ENCODE peak calls at places on chromosomes 2 and 18, in five cellular contexts. L is neural progenitor cell, K is HepG2, M is endodermal cell, D is MM.1S. C is an unnamed sample.

GRCh38 chr2:96882230-96882629 is 12.3 kb upstream of the SEMA4C start:
- DNase-seq in L (no peak), M (peak; percentile 82), D (no peak), K (no peak), C (no peak)

GRCh38 chr2:158725496-158725895 is 69.6 kb upstream of the DAPL1 start:
- DNase-seq in L (no peak), K (no peak), D (no peak), M (peak; percentile 41), C (no peak)

GRCh38 chr2:206296128-206296527 is 21.7 kb downstream of the ZDBF2 start:
- DNase-seq in L (no peak), D (no peak), M (no peak), K (no peak), C (no peak)

GRCh38 chr2:237581751-237582746 is 8.5 kb downstream of the RAB17 start:
- DNase-seq in D (peak; percentile 68), M (peak; percentile 63), K (peak; percentile 82), L (peak; percentile 65), C (no peak)

GRCh38 chr2:200336980-200337615 is 30.6 kb downstream of the SPATS2L start:
- DNase-seq in D (no peak), K (no peak), L (no peak), M (no peak), C (no peak)

GRCh38 chr2:31384351-31384750 is 30.2 kb downstream of the XDH start:
- DNase-seq in K (no peak), D (no peak), L (no peak), M (no peak), C (no peak)

GRCh38 chr2:164896634-164897033 is 55.0 kb upstream of the COBLL1 start:
- DNase-seq in D (peak; percentile 67), L (no peak), K (peak; percentile 63), M (no peak), C (no peak)

GRCh38 chr2:20669609-20670314 is 2.8 kb downstream of the GDF7 start:
- DNase-seq in M (peak; percentile 68), D (no peak), L (peak; percentile 41), K (no peak), C (no peak)

GRCh38 chr18:77151791-77152517 is 19.4 kb upstream of the MBP start:
- DNase-seq in K (no peak), D (no peak), M (no peak), L (no peak), C (peak; percentile 92)

GRCh38 chr18:33606621-33607020 is 28.6 kb downstream of the ASXL3 start:
- DNase-seq in L (peak; percentile 63), M (no peak), K (no peak), D (no peak), C (peak; percentile 44)

GRCh38 chr18:73768043-73768442 is 379.6 kb downstream of the FBXO15 start:
- DNase-seq in D (no peak), L (no peak), M (no peak), K (no peak), C (no peak)

GRCh38 chr2:208135794-208136369 is 6.3 kb upstream of the CRYGC start:
- DNase-seq in L (no peak), K (peak; percentile 80), D (no peak), M (no peak), C (no peak)

GRCh38 chr2:54475285-54475684 is 19.2 kb downstream of the SPTBN1 start:
- DNase-seq in K (no peak), D (no peak), M (no peak), L (no peak), C (no peak)

GRCh38 chr2:57543211-57543610 is 503.4 kb upstream of the VRK2 start:
- DNase-seq in L (no peak), K (no peak), M (no peak), D (no peak), C (no peak)

GRCh38 chr2:151437630-151438029 is 27.9 kb downstream of the RIF1 start:
- DNase-seq in D (peak; percentile 18), K (no peak), M (no peak), L (peak; percentile 2), C (peak; percentile 76)

GRCh38 chr18:22822024-22822423 is 111.1 kb upstream of the RBBP8 start:
- DNase-seq in L (peak; percentile 58), M (peak; percentile 85), K (no peak), D (no peak), C (no peak)

GRCh38 chr2:11701831-11702301 is 31.9 kb upstream of the NTSR2 start:
- DNase-seq in D (no peak), L (no peak), M (no peak), K (no peak), C (no peak)

GRCh38 chr18:44914028-44914427 is 233.3 kb downstream of the SETBP1 start:
- DNase-seq in L (no peak), D (no peak), K (no peak), M (no peak), C (no peak)

GRCh38 chr2:11658623-11659475 is 11.1 kb downstream of the NTSR2 start:
- DNase-seq in D (no peak), M (no peak), L (no peak), K (no peak), C (no peak)

GRCh38 chr2:12223732-12224131 is 477.3 kb downstream of the LPIN1 start:
- DNase-seq in L (no peak), M (no peak), K (no peak), D (no peak), C (no peak)

GRCh38 chr18:23311346-23312103 is 141.6 kb upstream of the RIOK3 start:
- DNase-seq in L (no peak), D (no peak), M (no peak), K (no peak), C (no peak)

GRCh38 chr2:143875295-143876199 is 644.4 kb downstream of the ZEB2 start:
- DNase-seq in K (no peak), M (no peak), D (no peak), L (no peak), C (no peak)

GRCh38 chr2:43469094-43469493 is 126.7 kb downstream of the THADA start:
- DNase-seq in D (no peak), M (no peak), K (peak; percentile 45), L (no peak), C (no peak)

GRCh38 chr2:240803191-240803590 is 16.8 kb downstream of the KIF1A start:
- DNase-seq in L (no peak), M (no peak), D (no peak), K (no peak), C (no peak)

GRCh38 chr18:52903858-52904257 is 563.9 kb downstream of the DCC start:
- DNase-seq in M (peak; percentile 87), D (peak; percentile 39), L (peak; percentile 73), K (peak; percentile 11), C (peak; percentile 62)

GRCh38 chr2:43193996-43194869 is 32.2 kb downstream of the ZFP36L2 start:
- DNase-seq in M (peak; percentile 68), K (peak; percentile 98), L (no peak), D (no peak), C (no peak)

GRCh38 chr2:181937473-181937872 is 45.9 kb downstream of the ITPRID2 start:
- DNase-seq in M (no peak), D (no peak), L (no peak), K (no peak), C (no peak)

GRCh38 chr2:25707927-25708326 is 34.5 kb upstream of the DTNB start:
- DNase-seq in L (no peak), M (no peak), D (no peak), K (peak; percentile 86), C (no peak)

GRCh38 chr2:172288603-172289002 is 138.8 kb upstream of the ITGA6 start:
- DNase-seq in L (no peak), M (peak; percentile 16), D (no peak), K (no peak), C (no peak)

GRCh38 chr2:230866704-230867561 is 2.2 kb downstream of the ITM2C start:
- DNase-seq in K (no peak), D (peak; percentile 92), L (peak; percentile 27), M (peak; percentile 67), C (peak; percentile 72)

GRCh38 chr2:230868151-230868946 is 3.6 kb downstream of the ITM2C start:
- DNase-seq in M (peak; percentile 88), L (peak; percentile 48), D (no peak), K (no peak), C (no peak)

GRCh38 chr2:230869691-230870543 is 5.2 kb downstream of the ITM2C start:
- DNase-seq in D (peak; percentile 74), L (no peak), M (peak; percentile 56), K (no peak), C (no peak)

GRCh38 chr2:230870544-230871360 is 6.0 kb downstream of the ITM2C start:
- DNase-seq in K (no peak), M (peak; percentile 56), L (peak; percentile 53), D (peak; percentile 71), C (no peak)

DNA sequence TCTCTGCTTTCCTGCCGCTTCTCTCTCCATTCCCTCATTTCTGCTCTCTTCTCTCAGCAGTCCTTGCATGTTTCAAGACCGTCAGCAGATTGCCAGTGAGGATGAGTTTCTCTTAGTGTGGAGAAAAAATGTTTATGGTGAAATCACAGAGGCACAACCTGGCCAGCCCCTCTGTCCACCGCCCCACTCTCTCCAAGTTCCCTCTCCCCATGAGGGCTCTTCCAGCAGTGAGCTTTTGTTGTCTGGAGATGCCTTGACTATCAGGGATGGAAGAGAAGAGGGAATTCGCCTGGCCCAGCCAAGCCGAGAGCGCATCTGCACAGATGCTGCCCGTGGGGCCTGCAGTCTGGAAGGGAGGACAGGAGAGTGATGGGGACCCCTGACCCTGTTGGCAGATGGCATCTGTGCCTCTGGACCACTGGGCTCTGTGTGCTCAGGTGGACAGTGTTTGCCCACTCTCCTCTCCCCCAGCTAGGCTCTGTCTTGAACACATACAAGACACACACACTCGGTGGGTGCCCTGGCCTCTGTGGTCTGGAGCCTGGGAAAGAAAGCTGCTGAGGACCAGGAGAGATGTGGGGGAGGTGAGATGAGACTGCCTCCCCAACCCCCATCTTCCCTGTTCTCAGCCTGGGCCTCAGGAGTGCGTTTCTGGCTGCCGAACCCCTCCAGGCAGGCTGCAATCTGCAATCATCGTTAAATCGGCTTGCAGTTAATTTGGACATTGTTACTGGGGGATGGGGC is 4.4 kb downstream of the ITM2C start:
- DNase-seq in L (peak; percentile 47), K (no peak), M (peak; percentile 72), D (no peak), C (no peak)
- H3K9me3 ChIP-seq in L (no peaks in the 10 kb centered on the region), K (no peaks in the 10 kb centered on the region), M (no peaks in the 10 kb centered on the region), D (no peaks in the 10 kb centered on the region), C (no peaks in the 10 kb centered on the region)

DNA sequence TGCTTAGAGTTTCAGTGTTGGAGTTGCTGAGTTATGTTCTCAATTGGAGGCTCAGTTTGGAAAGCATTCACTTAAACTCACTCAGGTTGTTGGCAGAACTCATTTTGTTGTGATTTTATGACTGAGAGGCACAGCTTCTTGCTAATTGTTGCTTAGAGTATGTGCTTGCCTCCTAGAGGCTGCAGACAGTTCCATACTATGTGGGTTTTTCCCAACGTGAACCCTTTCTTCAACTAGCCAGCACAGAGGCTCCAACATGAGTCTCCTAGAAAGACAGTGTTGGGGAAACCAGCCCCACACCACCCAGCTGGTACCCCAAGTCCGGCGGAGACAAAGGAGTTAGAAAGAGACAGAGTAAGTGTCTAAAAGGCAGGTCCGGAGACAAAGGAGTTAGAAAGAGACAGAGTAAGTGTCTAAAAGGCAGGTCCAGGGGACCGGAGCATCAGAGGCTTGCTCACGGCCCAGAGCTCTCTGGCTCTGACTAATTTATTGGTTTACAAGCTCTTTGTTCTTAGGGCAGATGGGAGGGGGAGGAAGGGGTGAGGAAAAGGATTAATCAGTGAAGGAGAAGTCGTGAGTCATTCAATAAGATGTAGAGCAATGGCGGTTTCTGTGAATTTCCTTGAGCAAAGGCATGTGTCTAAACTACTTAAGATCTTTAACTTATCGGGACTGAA is 999.7 kb upstream of the LRRTM1 start:
- DNase-seq in K (no peak), D (no peak), L (peak; percentile 45), M (peak; percentile 62), C (no peak)
- H3K9ac ChIP-seq in K (no peak overlapping the region), D (no peak overlapping the region), L (no peak overlapping the region), M (no peak overlapping the region), C (no peak overlapping the region)

GRCh38 chr2:48344441-48344756 is 185.6 kb upstream of the STON1 start:
- DNase-seq in K (no peak), D (no peak), M (no peak), L (no peak), C (no peak)
- H3K4me3 ChIP-seq in K (peak overlapping the region; percentile 53), D (peak overlapping the region; percentile 38), M (no peak overlapping the region), L (no peak overlapping the region), C (no peak overlapping the region)

GRCh38 chr2:176117823-176118376 is 1.3 kb downstream of the HOXD10 start:
- DNase-seq in D (no peak), L (no peak), M (peak; percentile 24), K (no peak), C (no peak)
- H3K9me3 ChIP-seq in D (no peaks in the 10 kb centered on the region), L (no peaks in the 10 kb centered on the region), M (peaks cover 10% of the 10 kb centered on the region), K (no peaks in the 10 kb centered on the region), C (no peaks in the 10 kb centered on the region)